ENCODE peak calls at places on chromosomes 2 and 18, in six cellular contexts. P, O, T, X, D and R are unnamed samples.

GRCh38 chr2:200353125-200353524 is 46.6 kb downstream of the SPATS2L start:
- DNase-seq in P (no peak), O (no peak), T (no peak), X (no peak), D (no peak), R (no peak)

GRCh38 chr2:142872900-142873724 is 4.4 kb upstream of the KYNU start:
- DNase-seq in P (peak; percentile 49), O (no peak), T (no peak), X (peak; percentile 87), D (no peak), R (no peak)

GRCh38 chr2:72932805-72933204 is 15.5 kb downstream of the EMX1 start:
- DNase-seq in P (no peak), O (no peak), T (no peak), X (no peak), D (no peak), R (no peak)

GRCh38 chr2:106536490-106536889 is 49.3 kb downstream of the CD8B2 start:
- DNase-seq in P (no peak), O (peak; percentile 14), T (no peak), X (no peak), D (no peak), R (no peak)

GRCh38 chr2:184261331-184261730 is 337.0 kb upstream of the ZNF804A start:
- DNase-seq in P (no peak), O (no peak), T (no peak), X (no peak), D (no peak), R (no peak)

GRCh38 chr2:193695367-193695766 is 1500.6 kb upstream of the TMEFF2 start:
- DNase-seq in P (peak; percentile 6), O (no peak), T (no peak), X (peak; percentile 55), D (no peak), R (no peak)

GRCh38 chr2:142033393-142033792 is 97.4 kb downstream of the LRP1B start:
- DNase-seq in P (peak; percentile 6), O (no peak), T (no peak), X (no peak), D (no peak), R (no peak)

GRCh38 chr2:54704688-54705605 is 18.5 kb upstream of the EML6 start:
- DNase-seq in P (peak; percentile 51), O (peak; percentile 70), T (no peak), X (peak; percentile 67), D (no peak), R (no peak)

GRCh38 chr2:75640621-75641121 is 5.9 kb upstream of the MRPL19 start:
- DNase-seq in P (peak; percentile 80), O (peak; percentile 38), T (peak; percentile 53), X (peak; percentile 72), D (no peak), R (no peak)

GRCh38 chr2:6826081-6826913 is 39.4 kb downstream of the CMPK2 start:
- DNase-seq in P (peak; percentile 57), O (no peak), T (peak; percentile 43), X (peak; percentile 85), D (peak; percentile 58), R (peak; percentile 26)

GRCh38 chr2:176466918-176467452 is 197.7 kb downstream of the MTX2 start:
- DNase-seq in P (no peak), O (peak; percentile 96), T (no peak), X (no peak), D (no peak), R (no peak)

GRCh38 chr2:110688594-110689091 is 10.8 kb upstream of the BUB1 start:
- DNase-seq in P (peak; percentile 67), O (no peak), T (no peak), X (peak; percentile 55), D (no peak), R (no peak)

GRCh38 chr2:5978352-5978751 is 286.2 kb downstream of the SOX11 start:
- DNase-seq in P (no peak), O (no peak), T (no peak), X (no peak), D (no peak), R (no peak)

GRCh38 chr2:107448160-107448559 is 378.5 kb upstream of the RGPD4 start:
- DNase-seq in P (no peak), O (no peak), T (no peak), X (no peak), D (no peak), R (no peak)

GRCh38 chr18:74251297-74252031 is 40.3 kb downstream of the CYB5A start:
- DNase-seq in P (no peak), O (no peak), T (no peak), X (peak; percentile 68), D (no peak), R (no peak)